ENCODE peak calls at places on chromosomes 4 and X, in nine cellular contexts. One of them, this sample, is unnamed. For H3K4me1, the result is how much of the 10 kb centered on the place peaks cover.

GRCh38 chrX:69109706-69110635 is 55.3 kb downstream of the PJA1 start:
- DNase-seq in A673: peak
- DNase-seq in lower lobe of right lung: no peak
- DNase-seq in Caco-2: peak
- DNase-seq in esophagus squamous epithelium: no peak
- DNase-seq in CD4-positive, alpha-beta memory T cell: no peak
- DNase-seq in endothelial cell of umbilical vein: no peak
- DNase-seq in NT2/D1: peak
- DNase-seq in CD8-positive, alpha-beta T cell: no peak
- DNase-seq in this sample: no peak

GRCh38 chr4:8607603-8608481 is 15.3 kb downstream of the CPZ start:
- DNase-seq in lower lobe of right lung: no peak
- DNase-seq in NT2/D1: no peak
- DNase-seq in CD8-positive, alpha-beta T cell: peak
- DNase-seq in CD4-positive, alpha-beta memory T cell: no peak
- DNase-seq in A673: peak
- DNase-seq in endothelial cell of umbilical vein: peak
- DNase-seq in Caco-2: peak
- DNase-seq in esophagus squamous epithelium: no peak
- DNase-seq in this sample: no peak

GRCh38 chr4:2833671-2834000 is 10.0 kb upstream of the ADD1 start:
- DNase-seq in endothelial cell of umbilical vein: no peak
- DNase-seq in Caco-2: no peak
- DNase-seq in A673: no peak
- DNase-seq in NT2/D1: no peak
- DNase-seq in lower lobe of right lung: peak
- DNase-seq in esophagus squamous epithelium: no peak
- DNase-seq in CD8-positive, alpha-beta T cell: no peak
- DNase-seq in CD4-positive, alpha-beta memory T cell: no peak
- DNase-seq in this sample: no peak

GRCh38 chrX:13215729-13216128 is 104.1 kb downstream of the ATXN3L start:
- DNase-seq in lower lobe of right lung: no peak
- DNase-seq in Caco-2: no peak
- DNase-seq in endothelial cell of umbilical vein: no peak
- DNase-seq in NT2/D1: no peak
- DNase-seq in CD8-positive, alpha-beta T cell: no peak
- DNase-seq in esophagus squamous epithelium: no peak
- DNase-seq in A673: no peak
- DNase-seq in CD4-positive, alpha-beta memory T cell: no peak
- DNase-seq in this sample: no peak

GRCh38 chr4:16294455-16294854 is 68.2 kb upstream of the TAPT1 start:
- DNase-seq in CD8-positive, alpha-beta T cell: no peak
- DNase-seq in endothelial cell of umbilical vein: no peak
- DNase-seq in Caco-2: no peak
- DNase-seq in NT2/D1: no peak
- DNase-seq in esophagus squamous epithelium: no peak
- DNase-seq in CD4-positive, alpha-beta memory T cell: no peak
- DNase-seq in A673: no peak
- DNase-seq in lower lobe of right lung: no peak
- DNase-seq in this sample: no peak

GRCh38 chrX:82208976-82209375 is 1007.1 kb downstream of the SH3BGRL start:
- DNase-seq in CD4-positive, alpha-beta memory T cell: no peak
- DNase-seq in lower lobe of right lung: no peak
- DNase-seq in esophagus squamous epithelium: no peak
- DNase-seq in A673: no peak
- DNase-seq in CD8-positive, alpha-beta T cell: no peak
- DNase-seq in NT2/D1: no peak
- DNase-seq in endothelial cell of umbilical vein: no peak
- DNase-seq in Caco-2: no peak
- DNase-seq in this sample: no peak

GRCh38 chrX:16869393-16870094 is 618 bp downstream of the RBBP7 start:
- DNase-seq in endothelial cell of umbilical vein: peak
- DNase-seq in lower lobe of right lung: peak
- DNase-seq in Caco-2: peak
- DNase-seq in esophagus squamous epithelium: no peak
- DNase-seq in CD4-positive, alpha-beta memory T cell: no peak
- DNase-seq in NT2/D1: peak
- DNase-seq in A673: peak
- DNase-seq in CD8-positive, alpha-beta T cell: peak
- DNase-seq in this sample: peak

GRCh38 chrX:146278381-146278780 is 460.8 kb downstream of the SLITRK2 start:
- DNase-seq in CD8-positive, alpha-beta T cell: no peak
- DNase-seq in endothelial cell of umbilical vein: no peak
- DNase-seq in NT2/D1: peak
- DNase-seq in Caco-2: no peak
- DNase-seq in esophagus squamous epithelium: no peak
- DNase-seq in A673: no peak
- DNase-seq in lower lobe of right lung: no peak
- DNase-seq in CD4-positive, alpha-beta memory T cell: no peak
- DNase-seq in this sample: no peak

GRCh38 chrX:12949205-12949926 is 25.5 kb upstream of the TMSB4X start:
- DNase-seq in NT2/D1: no peak
- DNase-seq in Caco-2: no peak
- DNase-seq in CD8-positive, alpha-beta T cell: no peak
- DNase-seq in A673: no peak
- DNase-seq in CD4-positive, alpha-beta memory T cell: no peak
- DNase-seq in lower lobe of right lung: no peak
- DNase-seq in endothelial cell of umbilical vein: no peak
- DNase-seq in esophagus squamous epithelium: no peak
- DNase-seq in this sample: no peak

GRCh38 chr4:101910786-101911373 is 120.3 kb downstream of the BANK1 start:
- DNase-seq in endothelial cell of umbilical vein: no peak
- DNase-seq in A673: no peak
- DNase-seq in Caco-2: no peak
- DNase-seq in esophagus squamous epithelium: no peak
- DNase-seq in CD8-positive, alpha-beta T cell: no peak
- DNase-seq in CD4-positive, alpha-beta memory T cell: no peak
- DNase-seq in lower lobe of right lung: no peak
- DNase-seq in NT2/D1: no peak
- DNase-seq in this sample: no peak

GRCh38 chr4:45033676-45034410 is 307.5 kb upstream of the GNPDA2 start:
- DNase-seq in CD8-positive, alpha-beta T cell: no peak
- DNase-seq in Caco-2: no peak
- DNase-seq in A673: no peak
- DNase-seq in NT2/D1: no peak
- DNase-seq in esophagus squamous epithelium: no peak
- DNase-seq in endothelial cell of umbilical vein: no peak
- DNase-seq in CD4-positive, alpha-beta memory T cell: no peak
- DNase-seq in lower lobe of right lung: no peak
- DNase-seq in this sample: no peak

GRCh38 chr4:95095352-95095974 is 337.7 kb downstream of the BMPR1B start:
- DNase-seq in NT2/D1: no peak
- DNase-seq in endothelial cell of umbilical vein: peak
- DNase-seq in esophagus squamous epithelium: no peak
- DNase-seq in lower lobe of right lung: no peak
- DNase-seq in CD8-positive, alpha-beta T cell: no peak
- DNase-seq in CD4-positive, alpha-beta memory T cell: no peak
- DNase-seq in Caco-2: peak
- DNase-seq in A673: peak
- DNase-seq in this sample: no peak

GRCh38 chrX:41322821-41323603 is 10.9 kb upstream of the DDX3X start:
- DNase-seq in CD8-positive, alpha-beta T cell: no peak
- DNase-seq in Caco-2: no peak
- DNase-seq in NT2/D1: no peak
- DNase-seq in A673: no peak
- DNase-seq in endothelial cell of umbilical vein: no peak
- DNase-seq in esophagus squamous epithelium: no peak
- DNase-seq in CD4-positive, alpha-beta memory T cell: no peak
- DNase-seq in lower lobe of right lung: no peak
- DNase-seq in this sample: no peak

GRCh38 chrX:118541482-118541881 is 45.9 kb downstream of the DOCK11 start:
- DNase-seq in lower lobe of right lung: no peak
- DNase-seq in NT2/D1: no peak
- DNase-seq in CD4-positive, alpha-beta memory T cell: no peak
- DNase-seq in endothelial cell of umbilical vein: no peak
- DNase-seq in CD8-positive, alpha-beta T cell: no peak
- DNase-seq in Caco-2: no peak
- DNase-seq in esophagus squamous epithelium: no peak
- DNase-seq in A673: no peak
- DNase-seq in this sample: no peak

GRCh38 chrX:118534716-118535493 is 39.3 kb downstream of the DOCK11 start:
- DNase-seq in CD4-positive, alpha-beta memory T cell: no peak
- DNase-seq in NT2/D1: peak
- DNase-seq in lower lobe of right lung: no peak
- DNase-seq in Caco-2: no peak
- DNase-seq in esophagus squamous epithelium: no peak
- DNase-seq in endothelial cell of umbilical vein: no peak
- DNase-seq in A673: peak
- DNase-seq in CD8-positive, alpha-beta T cell: no peak
- DNase-seq in this sample: no peak

GRCh38 chrX:118540342-118540741 is 44.7 kb downstream of the DOCK11 start:
- DNase-seq in CD4-positive, alpha-beta memory T cell: no peak
- DNase-seq in Caco-2: no peak
- DNase-seq in CD8-positive, alpha-beta T cell: no peak
- DNase-seq in endothelial cell of umbilical vein: no peak
- DNase-seq in A673: no peak
- DNase-seq in NT2/D1: no peak
- DNase-seq in esophagus squamous epithelium: no peak
- DNase-seq in lower lobe of right lung: no peak
- DNase-seq in this sample: no peak

GRCh38 chrX:118536687-118537461 is 41.3 kb downstream of the DOCK11 start:
- DNase-seq in lower lobe of right lung: no peak
- DNase-seq in endothelial cell of umbilical vein: peak
- DNase-seq in CD4-positive, alpha-beta memory T cell: peak
- DNase-seq in CD8-positive, alpha-beta T cell: peak
- DNase-seq in NT2/D1: peak
- DNase-seq in Caco-2: peak
- DNase-seq in esophagus squamous epithelium: no peak
- DNase-seq in A673: peak
- DNase-seq in this sample: peak

GRCh38 chrX:118536204-118536603 is 40.6 kb downstream of the DOCK11 start:
- DNase-seq in CD4-positive, alpha-beta memory T cell: no peak
- DNase-seq in NT2/D1: no peak
- DNase-seq in CD8-positive, alpha-beta T cell: no peak
- DNase-seq in lower lobe of right lung: no peak
- DNase-seq in Caco-2: no peak
- DNase-seq in A673: no peak
- DNase-seq in esophagus squamous epithelium: no peak
- DNase-seq in endothelial cell of umbilical vein: no peak
- DNase-seq in this sample: no peak
- H3K4me3 ChIP-seq in CD4-positive, alpha-beta memory T cell: no peak
- H3K4me3 ChIP-seq in NT2/D1: no peak
- H3K4me3 ChIP-seq in CD8-positive, alpha-beta T cell: no peak
- H3K4me3 ChIP-seq in lower lobe of right lung: no peak
- H3K4me3 ChIP-seq in Caco-2: no peak
- H3K4me3 ChIP-seq in A673: no peak
- H3K4me3 ChIP-seq in esophagus squamous epithelium: no peak
- H3K4me3 ChIP-seq in endothelial cell of umbilical vein: no peak
- H3K4me3 ChIP-seq in this sample: no peak

GRCh38 chrX:44903842-44904530 is 31.0 kb downstream of the KDM6A start:
- DNase-seq in CD4-positive, alpha-beta memory T cell: no peak
- DNase-seq in CD8-positive, alpha-beta T cell: no peak
- DNase-seq in endothelial cell of umbilical vein: no peak
- DNase-seq in A673: no peak
- DNase-seq in NT2/D1: no peak
- DNase-seq in Caco-2: no peak
- DNase-seq in esophagus squamous epithelium: no peak
- DNase-seq in lower lobe of right lung: no peak
- DNase-seq in this sample: no peak
- H3K4me1 ChIP-seq in CD4-positive, alpha-beta memory T cell: under half
- H3K4me1 ChIP-seq in CD8-positive, alpha-beta T cell: under half
- H3K4me1 ChIP-seq in endothelial cell of umbilical vein: under half
- H3K4me1 ChIP-seq in A673: under half
- H3K4me1 ChIP-seq in NT2/D1: under half
- H3K4me1 ChIP-seq in Caco-2: under half
- H3K4me1 ChIP-seq in esophagus squamous epithelium: half or more
- H3K4me1 ChIP-seq in lower lobe of right lung: under half
- H3K4me1 ChIP-seq in this sample: under half

GRCh38 chr4:41024556-41025491 is 189.5 kb downstream of the APBB2 start:
- DNase-seq in endothelial cell of umbilical vein: peak
- DNase-seq in NT2/D1: no peak
- DNase-seq in Caco-2: peak
- DNase-seq in esophagus squamous epithelium: no peak
- DNase-seq in CD4-positive, alpha-beta memory T cell: no peak
- DNase-seq in A673: peak
- DNase-seq in lower lobe of right lung: no peak
- DNase-seq in CD8-positive, alpha-beta T cell: no peak
- DNase-seq in this sample: no peak
- H3K4me3 ChIP-seq in endothelial cell of umbilical vein: no peak
- H3K4me3 ChIP-seq in NT2/D1: no peak
- H3K4me3 ChIP-seq in Caco-2: no peak
- H3K4me3 ChIP-seq in esophagus squamous epithelium: no peak
- H3K4me3 ChIP-seq in CD4-positive, alpha-beta memory T cell: no peak
- H3K4me3 ChIP-seq in A673: no peak
- H3K4me3 ChIP-seq in lower lobe of right lung: no peak
- H3K4me3 ChIP-seq in CD8-positive, alpha-beta T cell: no peak
- H3K4me3 ChIP-seq in this sample: no peak

GRCh38 chrX:107744868-107745267 is 30.7 kb downstream of the TSC22D3 start:
- DNase-seq in lower lobe of right lung: no peak
- DNase-seq in Caco-2: no peak
- DNase-seq in A673: no peak
- DNase-seq in endothelial cell of umbilical vein: no peak
- DNase-seq in NT2/D1: no peak
- DNase-seq in CD8-positive, alpha-beta T cell: no peak
- DNase-seq in CD4-positive, alpha-beta memory T cell: no peak
- DNase-seq in esophagus squamous epithelium: no peak
- DNase-seq in this sample: no peak
- H3K4me1 ChIP-seq in lower lobe of right lung: under half
- H3K4me1 ChIP-seq in Caco-2: under half
- H3K4me1 ChIP-seq in A673: under half
- H3K4me1 ChIP-seq in endothelial cell of umbilical vein: under half
- H3K4me1 ChIP-seq in NT2/D1: under half
- H3K4me1 ChIP-seq in CD8-positive, alpha-beta T cell: under half
- H3K4me1 ChIP-seq in CD4-positive, alpha-beta memory T cell: under half
- H3K4me1 ChIP-seq in esophagus squamous epithelium: half or more
- H3K4me1 ChIP-seq in this sample: under half

DNA sequence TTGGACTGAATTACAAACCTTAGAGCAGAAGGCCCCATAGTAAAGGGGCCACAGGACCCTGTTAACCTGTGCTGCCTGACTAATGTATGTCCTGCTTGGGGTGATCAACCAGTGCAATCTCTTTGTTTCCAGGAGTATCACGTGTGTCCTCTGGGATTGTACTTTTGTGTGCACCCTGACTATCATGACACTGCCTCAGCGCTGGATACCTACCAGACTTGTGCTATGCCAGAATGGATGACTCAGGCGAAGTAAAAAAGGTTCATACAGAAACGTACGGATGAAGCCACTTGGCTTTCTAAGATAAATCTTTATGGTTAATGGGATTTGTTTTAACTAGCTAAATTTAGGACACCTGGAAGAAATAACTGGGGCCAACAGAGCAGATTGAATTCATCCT is 750.8 kb upstream of the HTR2C start:
- DNase-seq in endothelial cell of umbilical vein: no peak
- DNase-seq in CD8-positive, alpha-beta T cell: no peak
- DNase-seq in Caco-2: no peak
- DNase-seq in lower lobe of right lung: no peak
- DNase-seq in CD4-positive, alpha-beta memory T cell: no peak
- DNase-seq in NT2/D1: no peak
- DNase-seq in esophagus squamous epithelium: no peak
- DNase-seq in A673: no peak
- DNase-seq in this sample: no peak
- H3K4me3 ChIP-seq in endothelial cell of umbilical vein: no peak
- H3K4me3 ChIP-seq in CD8-positive, alpha-beta T cell: no peak
- H3K4me3 ChIP-seq in Caco-2: no peak
- H3K4me3 ChIP-seq in lower lobe of right lung: no peak
- H3K4me3 ChIP-seq in CD4-positive, alpha-beta memory T cell: no peak
- H3K4me3 ChIP-seq in NT2/D1: no peak
- H3K4me3 ChIP-seq in esophagus squamous epithelium: no peak
- H3K4me3 ChIP-seq in A673: no peak
- H3K4me3 ChIP-seq in this sample: no peak

This sample was measured in CD8-positive, alpha-beta memory T cell.